ENCODE peak calls at places on chromosomes 12 and 14, in seven cellular contexts. L is Panc1; E is coronary artery; J is mammary epithelial cell; U is neural progenitor cell; Q is CD8-positive, alpha-beta T cell; T is heart right ventricle. Y is an unnamed sample.

GRCh38 chr14:71266994-71267636 is 359.9 kb downstream of the PCNX1 start:
- DNase-seq in L (no peak), E (no peak), J (peak; percentile 83), U (no peak), Q (no peak), T (no peak), Y (peak; percentile 76)

GRCh38 chr14:105999361-106000028 is 473.1 kb downstream of the TMEM121 start:
- DNase-seq in L (no peak), E (no peak), J (no peak), U (peak; percentile 10), Q (no peak), T (peak; percentile 55), Y (peak; percentile 47)

GRCh38 chr12:70828391-70828790 is 92.1 kb downstream of the PTPRR start:
- DNase-seq in L (no peak), E (no peak), J (peak; percentile 14), U (no peak), Q (no peak), T (no peak), Y (peak; percentile 40)

GRCh38 chr12:47272412-47273190 is 192.8 kb upstream of the AMIGO2 start:
- DNase-seq in L (no peak), E (no peak), J (peak; percentile 49), U (no peak), Q (no peak), T (no peak), Y (peak; percentile 46)

GRCh38 chr12:62977419-62977818 is 42.5 kb upstream of the PPM1H start:
- DNase-seq in L (no peak), E (no peak), J (peak; percentile 31), U (no peak), Q (no peak), T (no peak), Y (peak; percentile 58)

GRCh38 chr14:51630987-51631386 is 20.7 kb upstream of the FRMD6 start:
- DNase-seq in L (no peak), E (no peak), J (no peak), U (no peak), Q (no peak), T (no peak), Y (no peak)

GRCh38 chr14:81594012-81594411 is 60.4 kb upstream of the SEL1L start:
- DNase-seq in L (no peak), E (no peak), J (no peak), U (peak; percentile 64), Q (no peak), T (peak; percentile 16), Y (peak; percentile 15)

GRCh38 chr14:70660967-70661871 is 19.5 kb downstream of the TTC9 start:
- DNase-seq in L (no peak), E (no peak), J (no peak), U (no peak), Q (peak; percentile 45), T (no peak), Y (no peak)

GRCh38 chr12:123099556-123100192 is 51.2 kb downstream of the PITPNM2 start:
- DNase-seq in L (no peak), E (no peak), J (no peak), U (no peak), Q (no peak), T (no peak), Y (no peak)

GRCh38 chr12:6540181-6540877 is 6.0 kb downstream of the GAPDH start:
- DNase-seq in L (no peak), E (peak; percentile 97), J (peak; percentile 97), U (peak; percentile 75), Q (no peak), T (peak; percentile 87), Y (peak; percentile 90)

GRCh38 chr12:107684990-107685359 is 624 bp upstream of the PWP1 start:
- DNase-seq in L (no peak), E (no peak), J (peak; percentile 11), U (peak; percentile 36), Q (no peak), T (no peak), Y (peak; percentile 68)

GRCh38 chr14:42047421-42048045 is 440.9 kb downstream of the LRFN5 start:
- DNase-seq in L (no peak), E (no peak), J (no peak), U (no peak), Q (no peak), T (no peak), Y (peak; percentile 9)

GRCh38 chr12:3962661-3963483 is 89.7 kb upstream of the PARP11 start:
- DNase-seq in L (no peak), E (no peak), J (no peak), U (no peak), Q (peak; percentile 62), T (peak; percentile 6), Y (no peak)

GRCh38 chr14:104749111-104749649 is 3.8 kb upstream of the SIVA1 start:
- DNase-seq in L (no peak), E (no peak), J (peak; percentile 68), U (peak; percentile 42), Q (no peak), T (no peak), Y (peak; percentile 66)

GRCh38 chr14:77498120-77498979 is at the start of gene ISM2:
- DNase-seq in L (no peak), E (no peak), J (peak; percentile 34), U (peak; percentile 80), Q (peak; percentile 17), T (no peak), Y (peak; percentile 42)

GRCh38 chr12:65998536-65999530 is 131.7 kb downstream of the LLPH start:
- DNase-seq in L (no peak), E (no peak), J (peak; percentile 12), U (no peak), Q (no peak), T (no peak), Y (peak; percentile 54)

GRCh38 chr12:125568306-125568705 is 503.1 kb downstream of the AACS start:
- DNase-seq in L (no peak), E (no peak), J (no peak), U (no peak), Q (no peak), T (no peak), Y (no peak)

GRCh38 chr12:116454950-116455447 is 104.2 kb upstream of the MAP1LC3B2 start:
- DNase-seq in L (peak; percentile 22), E (no peak), J (peak; percentile 97), U (no peak), Q (no peak), T (no peak), Y (peak; percentile 75)

GRCh38 chr12:27960822-27961221 is 11.7 kb downstream of the PTHLH start:
- DNase-seq in L (no peak), E (no peak), J (no peak), U (no peak), Q (no peak), T (no peak), Y (no peak)

GRCh38 chr12:42587564-42588307 is 1.8 kb downstream of the PRICKLE1 start:
- DNase-seq in L (no peak), E (no peak), J (no peak), U (no peak), Q (no peak), T (no peak), Y (peak; percentile 42)

DNA sequence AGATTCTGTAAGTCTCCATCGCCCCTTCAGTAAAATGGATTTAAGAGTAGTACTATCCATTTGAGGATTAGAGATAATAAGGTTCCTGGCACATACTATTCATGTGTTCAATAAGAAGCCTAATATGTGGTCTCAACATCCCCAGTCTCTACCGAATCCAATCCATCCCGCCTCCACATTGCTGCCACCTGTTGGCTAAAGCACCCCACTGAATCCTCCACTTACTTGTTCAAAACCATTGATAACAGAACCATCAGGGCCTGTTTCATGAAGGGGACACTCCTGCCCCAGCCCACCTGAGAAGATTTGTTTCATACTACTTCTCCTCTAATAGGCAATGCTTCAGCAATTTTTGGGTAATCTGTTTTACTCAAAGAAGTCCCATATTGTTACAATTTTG is 147.5 kb downstream of the SLC2A13 start:
- DNase-seq in L (no peak), E (no peak), J (no peak), U (peak; percentile 11), Q (no peak), T (no peak), Y (peak; percentile 9)
- TF ChIP-seq CTCF in L (peak; percentile 30), E (no peak), J (peak; percentile 35), U (peak; percentile 42), Q (no peak), T (no peak), Y (peak; percentile 52)

DNA sequence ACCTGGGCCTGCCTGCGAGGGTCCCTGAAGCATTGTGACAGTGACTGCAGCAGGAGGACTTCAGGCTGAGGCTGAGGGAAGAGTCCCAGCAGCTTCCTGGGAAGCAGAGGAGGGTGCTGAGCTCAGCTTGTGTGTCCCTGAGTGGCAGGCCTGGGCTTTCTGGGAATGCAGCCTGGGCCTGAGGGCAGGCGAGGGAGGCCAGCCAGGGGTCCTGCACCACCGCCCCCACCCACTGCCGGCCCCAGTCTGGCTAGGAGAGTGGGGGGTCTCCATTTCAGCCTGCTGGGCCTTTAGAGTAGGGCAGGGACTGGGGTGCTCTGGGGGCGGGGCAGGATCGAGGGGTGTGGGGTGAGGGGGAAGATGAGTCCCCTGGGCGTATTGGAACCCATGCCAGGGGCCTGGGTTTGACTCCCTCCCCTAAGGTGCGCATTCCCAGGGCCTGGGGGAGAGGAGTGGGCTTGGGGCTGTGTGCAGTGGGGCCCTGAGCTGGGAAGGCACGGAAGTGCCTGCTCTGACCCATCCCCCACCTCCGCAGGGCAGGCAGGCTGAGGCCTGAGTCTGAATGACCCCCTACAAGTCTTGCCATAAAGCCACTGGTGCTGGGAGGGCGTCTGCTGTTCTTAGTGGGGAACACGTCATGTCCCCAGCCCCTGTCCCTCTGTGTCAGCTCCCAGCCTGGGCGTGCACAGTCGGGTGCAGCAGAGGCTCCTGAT is 46.4 kb downstream of the KRT80 start:
- DNase-seq in L (no peak), E (peak; percentile 66), J (no peak), U (peak; percentile 27), Q (no peak), T (no peak), Y (no peak)
- H3K4me3 ChIP-seq in L (no peak overlapping the region), E (no peak overlapping the region), J (no peak overlapping the region), U (no peak overlapping the region), Q (no peak overlapping the region), T (no peak overlapping the region), Y (no peak overlapping the region)

GRCh38 chr12:31705651-31706050 is 23.2 kb downstream of the AMN1 start:
- DNase-seq in L (no peak), E (no peak), J (no peak), U (no peak), Q (no peak), T (no peak), Y (no peak)

GRCh38 chr12:31702047-31702446 is 26.8 kb downstream of the AMN1 start:
- DNase-seq in L (no peak), E (no peak), J (peak; percentile 45), U (peak; percentile 42), Q (no peak), T (no peak), Y (peak; percentile 62)
- TF ChIP-seq CTCF in L (no peak), E (no peak), J (peak; percentile 24), U (peak; percentile 37), Q (no peak), T (no peak), Y (peak; percentile 58)

DNA sequence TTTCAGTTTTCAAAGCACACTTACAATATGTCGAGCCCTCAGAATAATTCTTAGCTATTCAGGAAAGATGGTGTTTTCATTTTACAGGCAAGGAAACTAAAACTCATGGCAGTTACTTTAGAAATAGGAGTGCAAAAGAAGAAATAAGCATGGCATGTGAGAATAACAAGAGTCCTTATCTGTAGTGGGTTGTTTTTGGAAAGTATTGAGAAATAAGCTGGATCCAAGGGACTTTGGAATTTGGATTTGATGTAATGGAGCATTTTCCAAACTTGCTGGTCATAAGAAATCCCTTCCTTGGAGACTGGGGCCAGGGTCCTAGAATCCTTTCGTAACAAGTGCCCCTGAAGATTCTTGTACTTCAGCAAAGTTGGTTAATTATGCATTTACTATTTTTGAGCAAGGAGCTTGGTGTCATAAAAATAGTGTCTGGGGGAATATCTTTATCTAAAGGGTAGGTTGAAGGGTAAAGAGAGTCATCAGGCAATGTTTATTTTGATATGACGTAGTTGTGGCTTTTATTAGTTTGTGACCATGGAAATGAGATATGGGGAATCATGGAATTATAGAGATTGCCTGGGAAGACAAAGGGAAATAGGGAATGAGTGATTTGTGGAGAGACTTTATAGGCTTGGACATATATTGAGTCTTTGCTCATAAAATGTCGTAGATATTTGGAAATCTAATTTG is 53.9 kb downstream of the WNK1 start:
- DNase-seq in L (no peak), E (no peak), J (no peak), U (no peak), Q (no peak), T (no peak), Y (peak; percentile 31)
- H3K4me3 ChIP-seq in L (no peak overlapping the region), E (peak overlapping the region; percentile 4), J (no peak overlapping the region), U (no peak overlapping the region), Q (no peak overlapping the region), T (no peak overlapping the region), Y (no peak overlapping the region)